ENCODE peak calls at places on chromosomes 2 and 18, in five cellular contexts. E is HepG2, C is K562, X is SK-N-SH, D is transverse colon. U is an unnamed sample.
A peak's percentile ranks its signal among the peaks of the same experiment; 100 is the strongest.

GRCh38 chr2:65024149-65024829 is 31.9 kb upstream of the CEP68 start:
- DNase-seq in C (no peak), X (no peak), D (no peak), E (no peak), U (no peak)

GRCh38 chr18:32040936-32041335 is 22.3 kb downstream of the RNF125 start:
- DNase-seq in C (no peak), E (no peak), X (no peak), D (peak; percentile 32), U (no peak)

GRCh38 chr2:20501974-20502373 is 55.1 kb downstream of the RHOB start:
- DNase-seq in E (no peak), X (no peak), D (no peak), C (no peak), U (no peak)

GRCh38 chr2:207091175-207091574 is 74.6 kb downstream of the KLF7 start:
- DNase-seq in D (no peak), E (no peak), C (no peak), X (no peak), U (no peak)

GRCh38 chr2:102194609-102195268 is 7.9 kb downstream of the IL1RL2 start:
- DNase-seq in X (no peak), C (no peak), E (peak; percentile 30), D (no peak), U (no peak)

GRCh38 chr2:70903171-70903570 is 32.5 kb upstream of the ATP6V1B1 start:
- DNase-seq in C (no peak), X (no peak), E (no peak), D (no peak), U (no peak)

GRCh38 chr2:20040489-20041172 is 10.8 kb downstream of the LAPTM4A start:
- DNase-seq in C (no peak), E (no peak), X (no peak), D (no peak), U (no peak)

GRCh38 chr2:110166246-110166645 is 38.6 kb downstream of the NPHP1 start:
- DNase-seq in X (no peak), C (no peak), D (no peak), E (no peak), U (no peak)

GRCh38 chr2:213766062-213766461 is 481.8 kb downstream of the SPAG16 start:
- DNase-seq in D (no peak), C (no peak), X (no peak), E (no peak), U (no peak)

GRCh38 chr2:1004398-1004797 is 53.7 kb downstream of the SNTG2 start:
- DNase-seq in X (peak; percentile 58), C (no peak), E (no peak), D (no peak), U (no peak)

GRCh38 chr18:28176674-28176932 is 327 bp downstream of the CDH2 start:
- DNase-seq in D (no peak), E (no peak), X (no peak), C (no peak), U (no peak)

GRCh38 chr2:47265158-47265557 is 110.0 kb upstream of the STPG4 start:
- DNase-seq in E (no peak), D (no peak), C (no peak), X (no peak), U (no peak)

GRCh38 chr2:73944714-73945113 is 18.0 kb downstream of the DGUOK start:
- DNase-seq in C (no peak), D (no peak), X (no peak), E (no peak), U (no peak)

GRCh38 chr18:12405066-12405465 is 2.7 kb upstream of the PRELID3A start:
- DNase-seq in E (no peak), X (no peak), D (no peak), C (no peak), U (no peak)

GRCh38 chr2:227871375-227871788 is at the start of gene DAW1:
- DNase-seq in E (peak; percentile 21), D (peak; percentile 58), X (peak; percentile 88), C (no peak), U (peak; percentile 14)
- H3K4me3 ChIP-seq in E (peak within 1 kb of the TSS; percentile 55), D (no peak within 1 kb of the TSS), X (no peak within 1 kb of the TSS), C (no peak within 1 kb of the TSS), U (no peak within 1 kb of the TSS)

GRCh38 chr18:433297-433696 is 67.2 kb downstream of the COLEC12 start:
- DNase-seq in D (no peak), X (no peak), E (no peak), C (no peak), U (no peak)

GRCh38 chr18:424869-425138 is 75.7 kb downstream of the COLEC12 start:
- DNase-seq in D (no peak), C (no peak), E (no peak), X (no peak), U (no peak)

GRCh38 chr18:427005-427404 is 73.5 kb downstream of the COLEC12 start:
- DNase-seq in E (no peak), C (no peak), X (no peak), D (no peak), U (peak; percentile 36)

GRCh38 chr18:424071-424868 is 76.2 kb downstream of the COLEC12 start:
- DNase-seq in E (no peak), D (no peak), C (no peak), X (no peak), U (no peak)

DNA sequence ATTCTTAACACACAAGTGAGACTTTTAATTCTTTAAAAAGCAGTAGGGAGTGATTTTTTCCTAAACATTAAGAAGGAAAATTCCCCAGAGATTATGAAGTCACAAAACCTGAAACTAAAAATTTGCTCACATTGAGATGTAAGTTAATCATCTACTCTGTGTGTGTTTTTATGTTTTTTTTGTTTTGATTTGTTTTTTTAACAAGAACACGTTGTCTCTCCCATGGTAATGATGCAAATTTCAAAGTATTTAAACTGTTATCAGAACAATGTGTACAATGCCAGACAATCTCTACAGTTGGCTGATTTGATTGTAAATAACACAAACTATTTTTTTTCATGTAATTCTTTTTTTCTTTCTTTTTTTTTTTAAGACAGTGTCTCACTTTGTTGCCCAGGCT is 71.5 kb downstream of the COLEC12 start:
- DNase-seq in E (no peak), C (no peak), D (no peak), X (no peak), U (no peak)
- TF ChIP-seq EP300 in E (no peak), C (no peak), D (no peak), X (no peak), U (no peak)

GRCh38 chr2:53856272-53856671 is 3.5 kb downstream of the GPR75 start:
- DNase-seq in C (no peak), X (peak; percentile 25), D (no peak), E (no peak), U (no peak)
- H3K36me3 ChIP-seq in C (peaks cover 32% of the 10 kb centered on the region), X (peaks cover 32% of the 10 kb centered on the region), D (no peaks in the 10 kb centered on the region), E (peaks cover 17% of the 10 kb centered on the region), U (no peaks in the 10 kb centered on the region)

DNA sequence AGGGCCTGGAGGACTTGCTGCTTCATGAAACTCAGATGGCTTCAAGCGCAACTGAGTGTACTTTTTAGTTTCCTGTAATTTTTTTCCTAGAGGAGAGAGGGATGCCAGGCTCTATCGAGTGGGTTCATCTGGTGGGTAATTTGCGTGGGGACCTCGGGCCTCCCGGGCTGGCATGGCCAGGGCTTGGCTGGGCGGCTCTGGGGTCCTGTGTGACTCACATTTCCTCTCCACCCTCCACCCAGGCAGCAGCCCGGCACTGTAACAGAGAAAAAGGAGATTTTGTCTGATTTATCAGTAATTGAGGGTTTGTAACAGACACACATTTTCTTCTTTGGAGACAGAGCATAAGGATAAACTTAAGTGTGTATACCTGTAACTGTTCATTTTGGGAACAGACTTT is 64.2 kb downstream of the NFATC1 start:
- DNase-seq in E (no peak), D (no peak), C (no peak), X (no peak), U (no peak)
- H3K4me3 ChIP-seq in E (no peak overlapping the region), D (no peak overlapping the region), C (no peak overlapping the region), X (no peak overlapping the region), U (no peak overlapping the region)

GRCh38 chr18:63982361-63982760 is 12.5 kb downstream of the SERPINB8 start:
- DNase-seq in E (no peak), D (no peak), X (no peak), C (no peak), U (no peak)

GRCh38 chr18:63986885-63987284 is 17.0 kb downstream of the SERPINB8 start:
- DNase-seq in X (no peak), C (no peak), E (no peak), D (no peak), U (no peak)

GRCh38 chr18:63992751-63993150 is 22.9 kb downstream of the SERPINB8 start:
- DNase-seq in C (no peak), D (no peak), E (no peak), X (no peak), U (no peak)

DNA sequence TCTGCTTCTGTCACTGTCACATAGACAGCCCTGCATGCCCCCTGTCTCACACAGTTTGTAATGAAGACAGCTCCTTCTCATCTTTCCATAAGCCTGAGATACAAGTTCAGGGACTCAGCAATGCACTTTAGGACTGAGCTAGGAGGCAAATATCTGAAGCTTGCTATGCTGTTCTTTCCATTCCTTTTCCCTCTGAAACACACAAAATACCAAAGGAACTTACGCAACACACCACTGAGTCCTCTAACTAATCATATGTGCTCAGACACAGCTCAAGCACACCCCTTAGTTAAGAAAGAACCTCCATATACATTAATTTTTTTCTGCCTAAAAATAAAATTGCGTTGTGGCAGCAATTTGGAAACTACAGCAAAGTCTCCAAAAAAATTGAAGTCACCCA is 17.9 kb downstream of the SERPINB8 start:
- DNase-seq in C (no peak), D (no peak), E (no peak), X (no peak), U (no peak)
- TF ChIP-seq EP300 in C (no peak), D (no peak), E (no peak), X (no peak), U (no peak)

GRCh38 chr2:63878486-63878885 is 36.8 kb downstream of the UGP2 start:
- DNase-seq in D (no peak), C (no peak), E (no peak), X (no peak), U (no peak)
- H3K36me3 ChIP-seq in D (no peaks in the 10 kb centered on the region), C (peaks cover 24% of the 10 kb centered on the region), E (peaks cover 69% of the 10 kb centered on the region), X (peaks cover 35% of the 10 kb centered on the region), U (no peaks in the 10 kb centered on the region)

GRCh38 chr2:41965173-41965875 is 82.5 kb upstream of the PKDCC start:
- DNase-seq in D (no peak), E (no peak), C (no peak), X (no peak), U (no peak)

GRCh38 chr2:41965886-41966285 is 81.9 kb upstream of the PKDCC start:
- DNase-seq in E (no peak), D (peak; percentile 20), X (no peak), C (no peak), U (no peak)

GRCh38 chr2:41966920-41967319 is 80.9 kb upstream of the PKDCC start:
- DNase-seq in C (no peak), D (peak; percentile 19), E (no peak), X (no peak), U (no peak)

GRCh38 chr2:41967426-41968181 is 80.2 kb upstream of the PKDCC start:
- DNase-seq in C (no peak), X (no peak), E (no peak), D (peak; percentile 50), U (no peak)

GRCh38 chr2:41966431-41966893 is 81.4 kb upstream of the PKDCC start:
- DNase-seq in X (no peak), D (peak; percentile 73), E (peak; percentile 58), C (no peak), U (peak; percentile 75)
- H3K4me3 ChIP-seq in X (no peak overlapping the region), D (no peak overlapping the region), E (peak overlapping the region; percentile 47), C (no peak overlapping the region), U (no peak overlapping the region)